ENCODE peak calls at places on chromosomes 4 and X, in six cellular contexts. One of them, this sample, is unnamed.

GRCh38 chr4:184471872-184472539 is 2.3 kb downstream of the IRF2 start:
- DNase-seq in HCEC 1CT: peak; percentile 11
- DNase-seq in upper lobe of right lung: no peak
- DNase-seq in fibroblast of pulmonary artery: peak; percentile 20
- DNase-seq in stimulated activated CD4-positive, alpha-beta T cell treated with anti-CD3 and anti-CD28 coated beads, Interleukin-2, amount 100 ng/mL, for 24 hours: peak; percentile 41
- DNase-seq in MCF 10A: no peak
- DNase-seq in this sample: peak; percentile 42

GRCh38 chr4:174281182-174281737 is 2.2 kb downstream of the FBXO8 start:
- DNase-seq in stimulated activated CD4-positive, alpha-beta T cell treated with anti-CD3 and anti-CD28 coated beads, Interleukin-2, amount 100 ng/mL, for 24 hours: no peak
- DNase-seq in HCEC 1CT: no peak
- DNase-seq in fibroblast of pulmonary artery: no peak
- DNase-seq in MCF 10A: no peak
- DNase-seq in upper lobe of right lung: no peak
- DNase-seq in this sample: no peak

GRCh38 chr4:10092481-10093272 is 23.9 kb downstream of the WDR1 start:
- DNase-seq in fibroblast of pulmonary artery: peak; percentile 31
- DNase-seq in MCF 10A: no peak
- DNase-seq in HCEC 1CT: no peak
- DNase-seq in upper lobe of right lung: no peak
- DNase-seq in stimulated activated CD4-positive, alpha-beta T cell treated with anti-CD3 and anti-CD28 coated beads, Interleukin-2, amount 100 ng/mL, for 24 hours: no peak
- DNase-seq in this sample: no peak

GRCh38 chr4:57265831-57266582 is 155.8 kb upstream of the IGFBP7 start:
- DNase-seq in fibroblast of pulmonary artery: no peak
- DNase-seq in upper lobe of right lung: no peak
- DNase-seq in MCF 10A: no peak
- DNase-seq in stimulated activated CD4-positive, alpha-beta T cell treated with anti-CD3 and anti-CD28 coated beads, Interleukin-2, amount 100 ng/mL, for 24 hours: no peak
- DNase-seq in HCEC 1CT: no peak
- DNase-seq in this sample: no peak

GRCh38 chr4:31737419-31737818 is 1017.2 kb downstream of the PCDH7 start:
- DNase-seq in upper lobe of right lung: no peak
- DNase-seq in stimulated activated CD4-positive, alpha-beta T cell treated with anti-CD3 and anti-CD28 coated beads, Interleukin-2, amount 100 ng/mL, for 24 hours: no peak
- DNase-seq in fibroblast of pulmonary artery: no peak
- DNase-seq in HCEC 1CT: no peak
- DNase-seq in MCF 10A: no peak
- DNase-seq in this sample: no peak

GRCh38 chrX:70592091-70592490 is 147.5 kb downstream of the DLG3 start:
- DNase-seq in upper lobe of right lung: no peak
- DNase-seq in HCEC 1CT: peak; percentile 69
- DNase-seq in stimulated activated CD4-positive, alpha-beta T cell treated with anti-CD3 and anti-CD28 coated beads, Interleukin-2, amount 100 ng/mL, for 24 hours: peak; percentile 16
- DNase-seq in fibroblast of pulmonary artery: peak; percentile 60
- DNase-seq in MCF 10A: peak; percentile 87
- DNase-seq in this sample: peak; percentile 56

GRCh38 chr4:88144866-88145300 is 13.6 kb downstream of the ABCG2 start:
- DNase-seq in HCEC 1CT: no peak
- DNase-seq in stimulated activated CD4-positive, alpha-beta T cell treated with anti-CD3 and anti-CD28 coated beads, Interleukin-2, amount 100 ng/mL, for 24 hours: no peak
- DNase-seq in fibroblast of pulmonary artery: no peak
- DNase-seq in MCF 10A: no peak
- DNase-seq in upper lobe of right lung: no peak
- DNase-seq in this sample: peak; percentile 74

GRCh38 chrX:55119712-55120111 is 30.9 kb downstream of the PAGE2 start:
- DNase-seq in stimulated activated CD4-positive, alpha-beta T cell treated with anti-CD3 and anti-CD28 coated beads, Interleukin-2, amount 100 ng/mL, for 24 hours: no peak
- DNase-seq in HCEC 1CT: peak; percentile 29
- DNase-seq in fibroblast of pulmonary artery: peak; percentile 21
- DNase-seq in upper lobe of right lung: no peak
- DNase-seq in MCF 10A: no peak
- DNase-seq in this sample: peak; percentile 52

GRCh38 chr4:166091914-166092510 is 219.0 kb downstream of the TLL1 start:
- DNase-seq in HCEC 1CT: peak; percentile 39
- DNase-seq in upper lobe of right lung: no peak
- DNase-seq in fibroblast of pulmonary artery: peak; percentile 73
- DNase-seq in stimulated activated CD4-positive, alpha-beta T cell treated with anti-CD3 and anti-CD28 coated beads, Interleukin-2, amount 100 ng/mL, for 24 hours: no peak
- DNase-seq in MCF 10A: peak; percentile 60
- DNase-seq in this sample: peak; percentile 45

GRCh38 chr4:110124721-110125120 is 73.7 kb downstream of the ELOVL6 start:
- DNase-seq in HCEC 1CT: no peak
- DNase-seq in upper lobe of right lung: no peak
- DNase-seq in stimulated activated CD4-positive, alpha-beta T cell treated with anti-CD3 and anti-CD28 coated beads, Interleukin-2, amount 100 ng/mL, for 24 hours: no peak
- DNase-seq in fibroblast of pulmonary artery: no peak
- DNase-seq in MCF 10A: no peak
- DNase-seq in this sample: no peak

GRCh38 chr4:37890501-37891220 is at the start of gene TBC1D1:
- DNase-seq in HCEC 1CT: no peak
- DNase-seq in MCF 10A: peak; percentile 38
- DNase-seq in stimulated activated CD4-positive, alpha-beta T cell treated with anti-CD3 and anti-CD28 coated beads, Interleukin-2, amount 100 ng/mL, for 24 hours: peak; percentile 44
- DNase-seq in upper lobe of right lung: peak; percentile 90
- DNase-seq in fibroblast of pulmonary artery: no peak
- DNase-seq in this sample: no peak

GRCh38 chr4:183455431-183456145 is 11.2 kb downstream of the CDKN2AIP start:
- DNase-seq in HCEC 1CT: no peak
- DNase-seq in fibroblast of pulmonary artery: no peak
- DNase-seq in upper lobe of right lung: no peak
- DNase-seq in stimulated activated CD4-positive, alpha-beta T cell treated with anti-CD3 and anti-CD28 coated beads, Interleukin-2, amount 100 ng/mL, for 24 hours: no peak
- DNase-seq in MCF 10A: no peak
- DNase-seq in this sample: no peak

GRCh38 chr4:134702374-134702773 is 500.8 kb upstream of the PABPC4L start:
- DNase-seq in stimulated activated CD4-positive, alpha-beta T cell treated with anti-CD3 and anti-CD28 coated beads, Interleukin-2, amount 100 ng/mL, for 24 hours: no peak
- DNase-seq in HCEC 1CT: no peak
- DNase-seq in fibroblast of pulmonary artery: no peak
- DNase-seq in MCF 10A: no peak
- DNase-seq in upper lobe of right lung: no peak
- DNase-seq in this sample: no peak

GRCh38 chrX:123450217-123450616 is 266.1 kb downstream of the GRIA3 start:
- DNase-seq in upper lobe of right lung: no peak
- DNase-seq in HCEC 1CT: no peak
- DNase-seq in stimulated activated CD4-positive, alpha-beta T cell treated with anti-CD3 and anti-CD28 coated beads, Interleukin-2, amount 100 ng/mL, for 24 hours: no peak
- DNase-seq in MCF 10A: peak; percentile 30
- DNase-seq in fibroblast of pulmonary artery: peak; percentile 16
- DNase-seq in this sample: peak; percentile 6

GRCh38 chr4:3311095-3311372 is 18.2 kb downstream of the RGS12 start:
- DNase-seq in stimulated activated CD4-positive, alpha-beta T cell treated with anti-CD3 and anti-CD28 coated beads, Interleukin-2, amount 100 ng/mL, for 24 hours: peak; percentile 4
- DNase-seq in upper lobe of right lung: peak; percentile 51
- DNase-seq in fibroblast of pulmonary artery: no peak
- DNase-seq in HCEC 1CT: no peak
- DNase-seq in MCF 10A: no peak
- DNase-seq in this sample: no peak

GRCh38 chr4:112753333-112753732 is 116.4 kb downstream of the LARP7 start:
- DNase-seq in stimulated activated CD4-positive, alpha-beta T cell treated with anti-CD3 and anti-CD28 coated beads, Interleukin-2, amount 100 ng/mL, for 24 hours: no peak
- DNase-seq in HCEC 1CT: no peak
- DNase-seq in upper lobe of right lung: no peak
- DNase-seq in MCF 10A: no peak
- DNase-seq in fibroblast of pulmonary artery: no peak
- DNase-seq in this sample: no peak